ENCODE peak calls at places on chromosomes 11 and 22, in seven cellular contexts. One of them, this sample, is unnamed.

GRCh38 chr11:131659931-131660330 is 289.5 kb downstream of the NTM start:
- DNase-seq in adrenal gland: no peak
- DNase-seq in Peyer's patch: no peak
- DNase-seq in CD8-positive, alpha-beta T cell: no peak
- DNase-seq in GM23248: no peak
- DNase-seq in heart right ventricle: no peak
- DNase-seq in tibial artery: no peak
- DNase-seq in this sample: no peak

GRCh38 chr22:35559354-35560005 is 18.8 kb downstream of the RASD2 start:
- DNase-seq in adrenal gland: no peak
- DNase-seq in Peyer's patch: no peak
- DNase-seq in CD8-positive, alpha-beta T cell: no peak
- DNase-seq in GM23248: peak
- DNase-seq in heart right ventricle: no peak
- DNase-seq in tibial artery: no peak
- DNase-seq in this sample: no peak

GRCh38 chr11:111694851-111695250 is 71.3 kb downstream of the PPP2R1B start:
- DNase-seq in adrenal gland: peak
- DNase-seq in Peyer's patch: no peak
- DNase-seq in CD8-positive, alpha-beta T cell: no peak
- DNase-seq in GM23248: peak
- DNase-seq in heart right ventricle: no peak
- DNase-seq in tibial artery: no peak
- DNase-seq in this sample: no peak

GRCh38 chr11:106644824-106645223 is 373.5 kb downstream of the GUCY1A2 start:
- DNase-seq in adrenal gland: no peak
- DNase-seq in Peyer's patch: no peak
- DNase-seq in CD8-positive, alpha-beta T cell: no peak
- DNase-seq in GM23248: peak
- DNase-seq in heart right ventricle: no peak
- DNase-seq in tibial artery: no peak
- DNase-seq in this sample: no peak

GRCh38 chr11:46363455-46363920 is 16.2 kb downstream of the DGKZ start:
- DNase-seq in adrenal gland: peak
- DNase-seq in Peyer's patch: no peak
- DNase-seq in CD8-positive, alpha-beta T cell: no peak
- DNase-seq in GM23248: peak
- DNase-seq in heart right ventricle: peak
- DNase-seq in tibial artery: no peak
- DNase-seq in this sample: no peak

GRCh38 chr11:47183969-47184368 is 2.3 kb downstream of the PACSIN3 start:
- DNase-seq in adrenal gland: peak
- DNase-seq in Peyer's patch: no peak
- DNase-seq in CD8-positive, alpha-beta T cell: no peak
- DNase-seq in GM23248: no peak
- DNase-seq in heart right ventricle: peak
- DNase-seq in tibial artery: no peak
- DNase-seq in this sample: no peak

GRCh38 chr11:68682531-68682931 is 1.8 kb upstream of the GAL start:
- DNase-seq in adrenal gland: no peak
- DNase-seq in Peyer's patch: no peak
- DNase-seq in CD8-positive, alpha-beta T cell: no peak
- DNase-seq in GM23248: peak
- DNase-seq in heart right ventricle: no peak
- DNase-seq in tibial artery: no peak
- DNase-seq in this sample: no peak

GRCh38 chr22:28837640-28838039 is 37.3 kb upstream of the XBP1 start:
- DNase-seq in adrenal gland: no peak
- DNase-seq in Peyer's patch: no peak
- DNase-seq in CD8-positive, alpha-beta T cell: no peak
- DNase-seq in GM23248: no peak
- DNase-seq in heart right ventricle: no peak
- DNase-seq in tibial artery: no peak
- DNase-seq in this sample: no peak

GRCh38 chr11:111565111-111565720 is 24.7 kb downstream of the LAYN start:
- DNase-seq in adrenal gland: peak
- DNase-seq in Peyer's patch: peak
- DNase-seq in CD8-positive, alpha-beta T cell: peak
- DNase-seq in GM23248: peak
- DNase-seq in heart right ventricle: peak
- DNase-seq in tibial artery: peak
- DNase-seq in this sample: peak

GRCh38 chr11:13009921-13010736 is 1.0 kb downstream of the RASSF10 start:
- DNase-seq in adrenal gland: no peak
- DNase-seq in Peyer's patch: no peak
- DNase-seq in CD8-positive, alpha-beta T cell: no peak
- DNase-seq in GM23248: peak
- DNase-seq in heart right ventricle: peak
- DNase-seq in tibial artery: no peak
- DNase-seq in this sample: no peak

GRCh38 chr22:42820075-42820763 is 36.9 kb downstream of the ARFGAP3 start:
- DNase-seq in adrenal gland: peak
- DNase-seq in Peyer's patch: no peak
- DNase-seq in CD8-positive, alpha-beta T cell: no peak
- DNase-seq in GM23248: peak
- DNase-seq in heart right ventricle: no peak
- DNase-seq in tibial artery: no peak
- DNase-seq in this sample: no peak

GRCh38 chr11:104858882-104859735 is 39.2 kb downstream of the CASP12 start:
- DNase-seq in adrenal gland: no peak
- DNase-seq in Peyer's patch: peak
- DNase-seq in CD8-positive, alpha-beta T cell: no peak
- DNase-seq in GM23248: no peak
- DNase-seq in heart right ventricle: no peak
- DNase-seq in tibial artery: no peak
- DNase-seq in this sample: no peak

GRCh38 chr22:34992672-34993071 is 73.3 kb upstream of the ISX start:
- DNase-seq in adrenal gland: no peak
- DNase-seq in Peyer's patch: no peak
- DNase-seq in CD8-positive, alpha-beta T cell: no peak
- DNase-seq in GM23248: no peak
- DNase-seq in heart right ventricle: no peak
- DNase-seq in tibial artery: no peak
- DNase-seq in this sample: no peak

GRCh38 chr11:75625970-75626691 is 42.7 kb downstream of the MAP6 start:
- DNase-seq in adrenal gland: no peak
- DNase-seq in Peyer's patch: no peak
- DNase-seq in CD8-positive, alpha-beta T cell: no peak
- DNase-seq in GM23248: peak
- DNase-seq in heart right ventricle: no peak
- DNase-seq in tibial artery: no peak
- DNase-seq in this sample: no peak

GRCh38 chr22:21016644-21017420 is 1.9 kb downstream of the P2RX6 start:
- DNase-seq in adrenal gland: no peak
- DNase-seq in Peyer's patch: no peak
- DNase-seq in CD8-positive, alpha-beta T cell: no peak
- DNase-seq in GM23248: no peak
- DNase-seq in heart right ventricle: no peak
- DNase-seq in tibial artery: no peak
- DNase-seq in this sample: no peak

GRCh38 chr22:36765131-36765942 is 10.6 kb downstream of the IFT27 start:
- DNase-seq in adrenal gland: no peak
- DNase-seq in Peyer's patch: no peak
- DNase-seq in CD8-positive, alpha-beta T cell: no peak
- DNase-seq in GM23248: no peak
- DNase-seq in heart right ventricle: no peak
- DNase-seq in tibial artery: peak
- DNase-seq in this sample: no peak

GRCh38 chr11:45045692-45046471 is 95.2 kb upstream of the TP53I11 start:
- DNase-seq in adrenal gland: peak
- DNase-seq in Peyer's patch: no peak
- DNase-seq in CD8-positive, alpha-beta T cell: no peak
- DNase-seq in GM23248: peak
- DNase-seq in heart right ventricle: peak
- DNase-seq in tibial artery: peak
- DNase-seq in this sample: no peak

GRCh38 chr11:58739725-58740430 is 8.1 kb upstream of the GLYAT start:
- DNase-seq in adrenal gland: no peak
- DNase-seq in Peyer's patch: no peak
- DNase-seq in CD8-positive, alpha-beta T cell: no peak
- DNase-seq in GM23248: peak
- DNase-seq in heart right ventricle: no peak
- DNase-seq in tibial artery: no peak
- DNase-seq in this sample: no peak

GRCh38 chr22:19139001-19139356 is 5.5 kb downstream of the ESS2 start:
- DNase-seq in adrenal gland: no peak
- DNase-seq in Peyer's patch: no peak
- DNase-seq in CD8-positive, alpha-beta T cell: no peak
- DNase-seq in GM23248: no peak
- DNase-seq in heart right ventricle: no peak
- DNase-seq in tibial artery: no peak
- DNase-seq in this sample: no peak

GRCh38 chr11:76670475-76671235 is at the start of gene LRRC32:
- DNase-seq in adrenal gland: peak
- DNase-seq in Peyer's patch: peak
- DNase-seq in CD8-positive, alpha-beta T cell: no peak
- DNase-seq in GM23248: peak
- DNase-seq in heart right ventricle: peak
- DNase-seq in tibial artery: peak
- DNase-seq in this sample: no peak

GRCh38 chr22:35558031-35558430 is 17.4 kb downstream of the RASD2 start:
- DNase-seq in adrenal gland: no peak
- DNase-seq in Peyer's patch: no peak
- DNase-seq in CD8-positive, alpha-beta T cell: no peak
- DNase-seq in GM23248: no peak
- DNase-seq in heart right ventricle: no peak
- DNase-seq in tibial artery: no peak
- DNase-seq in this sample: no peak

GRCh38 chr11:69468236-69468635 is 13.2 kb upstream of the LINC01488 start:
- DNase-seq in adrenal gland: no peak
- DNase-seq in Peyer's patch: no peak
- DNase-seq in CD8-positive, alpha-beta T cell: no peak
- DNase-seq in GM23248: no peak
- DNase-seq in heart right ventricle: no peak
- DNase-seq in tibial artery: no peak
- DNase-seq in this sample: no peak

GRCh38 chr11:93829598-93829997 is 20.8 kb downstream of the VSTM5 start:
- DNase-seq in adrenal gland: no peak
- DNase-seq in Peyer's patch: no peak
- DNase-seq in CD8-positive, alpha-beta T cell: no peak
- DNase-seq in GM23248: no peak
- DNase-seq in heart right ventricle: no peak
- DNase-seq in tibial artery: no peak
- DNase-seq in this sample: no peak

GRCh38 chr11:78795862-78796261 is 221.2 kb upstream of the NARS2 start:
- DNase-seq in adrenal gland: no peak
- DNase-seq in Peyer's patch: no peak
- DNase-seq in CD8-positive, alpha-beta T cell: no peak
- DNase-seq in GM23248: no peak
- DNase-seq in heart right ventricle: no peak
- DNase-seq in tibial artery: no peak
- DNase-seq in this sample: no peak

GRCh38 chr22:33579448-33580093 is 340.7 kb downstream of the LARGE1 start:
- DNase-seq in adrenal gland: peak
- DNase-seq in Peyer's patch: peak
- DNase-seq in CD8-positive, alpha-beta T cell: peak
- DNase-seq in GM23248: peak
- DNase-seq in heart right ventricle: peak
- DNase-seq in tibial artery: no peak
- DNase-seq in this sample: peak

GRCh38 chr11:79174045-79175008 is 266.5 kb downstream of the TENM4 start:
- DNase-seq in adrenal gland: no peak
- DNase-seq in Peyer's patch: no peak
- DNase-seq in CD8-positive, alpha-beta T cell: no peak
- DNase-seq in GM23248: no peak
- DNase-seq in heart right ventricle: no peak
- DNase-seq in tibial artery: no peak
- DNase-seq in this sample: no peak

GRCh38 chr22:49968313-49968830 is 7.8 kb downstream of the PIM3 start:
- DNase-seq in adrenal gland: peak
- DNase-seq in Peyer's patch: peak
- DNase-seq in CD8-positive, alpha-beta T cell: no peak
- DNase-seq in GM23248: no peak
- DNase-seq in heart right ventricle: peak
- DNase-seq in tibial artery: peak
- DNase-seq in this sample: no peak

GRCh38 chr22:32564170-32565001 is 89.8 kb downstream of the FBXO7 start:
- DNase-seq in adrenal gland: peak
- DNase-seq in Peyer's patch: no peak
- DNase-seq in CD8-positive, alpha-beta T cell: no peak
- DNase-seq in GM23248: peak
- DNase-seq in heart right ventricle: no peak
- DNase-seq in tibial artery: peak
- DNase-seq in this sample: no peak
- H3K27ac ChIP-seq in adrenal gland: no peak
- H3K27ac ChIP-seq in Peyer's patch: no peak
- H3K27ac ChIP-seq in CD8-positive, alpha-beta T cell: no peak
- H3K27ac ChIP-seq in GM23248: peak
- H3K27ac ChIP-seq in heart right ventricle: no peak
- H3K27ac ChIP-seq in tibial artery: no peak
- H3K27ac ChIP-seq in this sample: no peak

GRCh38 chr11:67614730-67615454 is 8.2 kb downstream of the NDUFV1 start:
- DNase-seq in adrenal gland: no peak
- DNase-seq in Peyer's patch: no peak
- DNase-seq in CD8-positive, alpha-beta T cell: no peak
- DNase-seq in GM23248: no peak
- DNase-seq in heart right ventricle: no peak
- DNase-seq in tibial artery: no peak
- DNase-seq in this sample: no peak
- H3K27ac ChIP-seq in adrenal gland: no peak
- H3K27ac ChIP-seq in Peyer's patch: peak
- H3K27ac ChIP-seq in CD8-positive, alpha-beta T cell: peak
- H3K27ac ChIP-seq in GM23248: no peak
- H3K27ac ChIP-seq in heart right ventricle: peak
- H3K27ac ChIP-seq in tibial artery: no peak
- H3K27ac ChIP-seq in this sample: no peak

GRCh38 chr11:2893021-2893528 is 7.5 kb upstream of the CDKN1C start:
- DNase-seq in adrenal gland: no peak
- DNase-seq in Peyer's patch: no peak
- DNase-seq in CD8-positive, alpha-beta T cell: no peak
- DNase-seq in GM23248: no peak
- DNase-seq in heart right ventricle: no peak
- DNase-seq in tibial artery: no peak
- DNase-seq in this sample: no peak
- H3K27ac ChIP-seq in adrenal gland: no peak
- H3K27ac ChIP-seq in Peyer's patch: peak
- H3K27ac ChIP-seq in CD8-positive, alpha-beta T cell: no peak
- H3K27ac ChIP-seq in GM23248: no peak
- H3K27ac ChIP-seq in heart right ventricle: peak
- H3K27ac ChIP-seq in tibial artery: no peak
- H3K27ac ChIP-seq in this sample: peak

GRCh38 chr11:109205312-109205711 is 216.7 kb upstream of the C11orf87 start:
- DNase-seq in adrenal gland: no peak
- DNase-seq in Peyer's patch: no peak
- DNase-seq in CD8-positive, alpha-beta T cell: no peak
- DNase-seq in GM23248: no peak
- DNase-seq in heart right ventricle: no peak
- DNase-seq in tibial artery: no peak
- DNase-seq in this sample: no peak

GRCh38 chr11:109208116-109208515 is 213.9 kb upstream of the C11orf87 start:
- DNase-seq in adrenal gland: no peak
- DNase-seq in Peyer's patch: no peak
- DNase-seq in CD8-positive, alpha-beta T cell: no peak
- DNase-seq in GM23248: no peak
- DNase-seq in heart right ventricle: no peak
- DNase-seq in tibial artery: no peak
- DNase-seq in this sample: no peak

DNA sequence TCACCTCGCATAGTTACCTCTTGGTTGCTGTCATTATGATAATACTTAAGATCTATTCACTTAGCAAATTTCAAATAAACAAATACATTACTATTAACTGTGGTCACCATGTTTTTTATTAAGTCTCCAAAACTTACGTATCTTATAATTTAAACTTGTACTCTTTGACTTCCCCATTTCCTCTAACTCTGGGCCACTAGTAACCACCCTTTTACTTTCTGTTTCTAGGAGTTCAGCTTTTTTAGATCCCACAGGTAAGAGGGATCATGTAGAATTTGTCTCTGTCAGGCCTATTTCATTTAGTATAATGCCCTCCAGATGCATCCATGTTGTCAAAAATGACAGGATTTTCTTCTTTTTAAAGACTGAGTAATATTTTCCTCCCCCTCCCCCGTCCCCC is 212.4 kb upstream of the C11orf87 start:
- DNase-seq in adrenal gland: no peak
- DNase-seq in Peyer's patch: no peak
- DNase-seq in CD8-positive, alpha-beta T cell: no peak
- DNase-seq in GM23248: no peak
- DNase-seq in heart right ventricle: no peak
- DNase-seq in tibial artery: no peak
- DNase-seq in this sample: no peak
- H3K27ac ChIP-seq in adrenal gland: no peak
- H3K27ac ChIP-seq in Peyer's patch: no peak
- H3K27ac ChIP-seq in CD8-positive, alpha-beta T cell: no peak
- H3K27ac ChIP-seq in GM23248: no peak
- H3K27ac ChIP-seq in heart right ventricle: no peak
- H3K27ac ChIP-seq in tibial artery: no peak
- H3K27ac ChIP-seq in this sample: no peak

This sample was measured in prostate gland.